ENCODE peak calls at places on chromosomes 3 and 15, in four cellular contexts. J is HTR-8/SVneo, L is posterior cingulate gyrus, A is foreskin fibroblast. D is an unnamed sample.

GRCh38 chr15:61106886-61107285 is 122.2 kb downstream of the RORA start:
- DNase-seq in A (no peak), L (no peak), J (no peak), D (no peak)

GRCh38 chr15:30055604-30056003 is 27.2 kb upstream of the GOLGA8J start:
- DNase-seq in L (no peak), J (no peak), A (no peak), D (no peak)

GRCh38 chr3:36124118-36124796 is 256.0 kb upstream of the STAC start:
- DNase-seq in J (peak; percentile 22), A (peak; percentile 20), L (no peak), D (no peak)

GRCh38 chr3:107969994-107970896 is 120.6 kb downstream of the CD47 start:
- DNase-seq in J (no peak), A (no peak), L (no peak), D (peak; percentile 32)

GRCh38 chr15:75620043-75620775 is 5.3 kb downstream of the SNUPN start:
- DNase-seq in L (no peak), J (no peak), A (no peak), D (no peak)

GRCh38 chr3:114383875-114384557 is 90.2 kb downstream of the TIGIT start:
- DNase-seq in J (peak; percentile 54), A (peak; percentile 83), L (peak; percentile 82), D (peak; percentile 86)

GRCh38 chr3:170414202-170414663 is 4.4 kb upstream of the CLDN11 start:
- DNase-seq in L (no peak), J (peak; percentile 73), A (peak; percentile 86), D (peak; percentile 46)

GRCh38 chr15:25674948-25675347 is 188.2 kb downstream of the ATP10A start:
- DNase-seq in L (peak; percentile 57), A (no peak), J (no peak), D (no peak)

GRCh38 chr3:144364797-144365196 is 393.2 kb downstream of the DIPK2A start:
- DNase-seq in L (no peak), A (peak; percentile 12), J (peak; percentile 4), D (no peak)

GRCh38 chr3:105715372-105715771 is 153.4 kb downstream of the CBLB start:
- DNase-seq in L (no peak), A (peak; percentile 50), J (no peak), D (no peak)

D was measured in cerebellum.